ENCODE peak calls at places on chromosomes 2 and 18, in six cellular contexts. One of them, this sample, is unnamed.

GRCh38 chr2:134310450-134311079 is 56.7 kb downstream of the MGAT5 start:
- DNase-seq in neural progenitor cell: no peak
- DNase-seq in effector CD4-positive, alpha-beta T cell: no peak
- DNase-seq in A549: no peak
- DNase-seq in caudate nucleus: no peak
- DNase-seq in stomach: peak
- DNase-seq in this sample: no peak

GRCh38 chr18:35463837-35464236 is 33.9 kb downstream of the INO80C start:
- DNase-seq in neural progenitor cell: no peak
- DNase-seq in effector CD4-positive, alpha-beta T cell: no peak
- DNase-seq in A549: no peak
- DNase-seq in caudate nucleus: no peak
- DNase-seq in stomach: no peak
- DNase-seq in this sample: no peak

GRCh38 chr2:54271843-54272600 is 16.0 kb upstream of the TSPYL6 start:
- DNase-seq in neural progenitor cell: no peak
- DNase-seq in effector CD4-positive, alpha-beta T cell: no peak
- DNase-seq in A549: no peak
- DNase-seq in caudate nucleus: no peak
- DNase-seq in stomach: no peak
- DNase-seq in this sample: no peak

GRCh38 chr2:222102746-222103349 is 195.9 kb downstream of the PAX3 start:
- DNase-seq in neural progenitor cell: peak
- DNase-seq in effector CD4-positive, alpha-beta T cell: no peak
- DNase-seq in A549: no peak
- DNase-seq in caudate nucleus: no peak
- DNase-seq in stomach: no peak
- DNase-seq in this sample: no peak

GRCh38 chr2:104654813-104655212 is 199.1 kb upstream of the POU3F3 start:
- DNase-seq in neural progenitor cell: no peak
- DNase-seq in effector CD4-positive, alpha-beta T cell: no peak
- DNase-seq in A549: no peak
- DNase-seq in caudate nucleus: no peak
- DNase-seq in stomach: no peak
- DNase-seq in this sample: no peak

GRCh38 chr18:75422341-75422910 is 5.1 kb downstream of the SMIM21 start:
- DNase-seq in neural progenitor cell: no peak
- DNase-seq in effector CD4-positive, alpha-beta T cell: no peak
- DNase-seq in A549: no peak
- DNase-seq in caudate nucleus: no peak
- DNase-seq in stomach: no peak
- DNase-seq in this sample: no peak

GRCh38 chr2:54247115-54247514 is 8.9 kb downstream of the TSPYL6 start:
- DNase-seq in neural progenitor cell: no peak
- DNase-seq in effector CD4-positive, alpha-beta T cell: no peak
- DNase-seq in A549: no peak
- DNase-seq in caudate nucleus: no peak
- DNase-seq in stomach: no peak
- DNase-seq in this sample: no peak

GRCh38 chr2:168518555-168519066 is 62.5 kb downstream of the CERS6 start:
- DNase-seq in neural progenitor cell: peak
- DNase-seq in effector CD4-positive, alpha-beta T cell: no peak
- DNase-seq in A549: no peak
- DNase-seq in caudate nucleus: no peak
- DNase-seq in stomach: no peak
- DNase-seq in this sample: no peak

GRCh38 chr2:28161466-28161865 is 231.2 kb upstream of the FOSL2 start:
- DNase-seq in neural progenitor cell: no peak
- DNase-seq in effector CD4-positive, alpha-beta T cell: no peak
- DNase-seq in A549: no peak
- DNase-seq in caudate nucleus: no peak
- DNase-seq in stomach: no peak
- DNase-seq in this sample: no peak

GRCh38 chr2:237434916-237435315 is 21.0 kb upstream of the COL6A3 start:
- DNase-seq in neural progenitor cell: no peak
- DNase-seq in effector CD4-positive, alpha-beta T cell: peak
- DNase-seq in A549: no peak
- DNase-seq in caudate nucleus: no peak
- DNase-seq in stomach: no peak
- DNase-seq in this sample: peak

GRCh38 chr2:240252872-240253511 is 112.5 kb upstream of the OTOS start:
- DNase-seq in neural progenitor cell: no peak
- DNase-seq in effector CD4-positive, alpha-beta T cell: no peak
- DNase-seq in A549: no peak
- DNase-seq in caudate nucleus: no peak
- DNase-seq in stomach: no peak
- DNase-seq in this sample: no peak

GRCh38 chr2:162221064-162221463 is 22.2 kb downstream of the FAP start:
- DNase-seq in neural progenitor cell: peak
- DNase-seq in effector CD4-positive, alpha-beta T cell: peak
- DNase-seq in A549: peak
- DNase-seq in caudate nucleus: peak
- DNase-seq in stomach: peak
- DNase-seq in this sample: peak

GRCh38 chr2:235458839-235459273 is 35.0 kb upstream of the AGAP1 start:
- DNase-seq in neural progenitor cell: no peak
- DNase-seq in effector CD4-positive, alpha-beta T cell: no peak
- DNase-seq in A549: no peak
- DNase-seq in caudate nucleus: no peak
- DNase-seq in stomach: peak
- DNase-seq in this sample: no peak

GRCh38 chr2:9770308-9771100 is 72.8 kb upstream of the TAF1B start:
- DNase-seq in neural progenitor cell: peak
- DNase-seq in effector CD4-positive, alpha-beta T cell: peak
- DNase-seq in A549: peak
- DNase-seq in caudate nucleus: no peak
- DNase-seq in stomach: peak
- DNase-seq in this sample: no peak

GRCh38 chr2:218788529-218789237 is 6.7 kb downstream of the CYP27A1 start:
- DNase-seq in neural progenitor cell: no peak
- DNase-seq in effector CD4-positive, alpha-beta T cell: no peak
- DNase-seq in A549: no peak
- DNase-seq in caudate nucleus: no peak
- DNase-seq in stomach: no peak
- DNase-seq in this sample: no peak

GRCh38 chr2:217559084-217559483 is 443.7 kb downstream of the TNS1 start:
- DNase-seq in neural progenitor cell: no peak
- DNase-seq in effector CD4-positive, alpha-beta T cell: no peak
- DNase-seq in A549: no peak
- DNase-seq in caudate nucleus: no peak
- DNase-seq in stomach: no peak
- DNase-seq in this sample: no peak

GRCh38 chr2:191230174-191230573 is 15.0 kb upstream of the MYO1B start:
- DNase-seq in neural progenitor cell: no peak
- DNase-seq in effector CD4-positive, alpha-beta T cell: no peak
- DNase-seq in A549: no peak
- DNase-seq in caudate nucleus: no peak
- DNase-seq in stomach: no peak
- DNase-seq in this sample: no peak